ENCODE peak calls at places on chromosomes 16 and 17, in four cellular contexts. X, N, T and L are unnamed samples.

GRCh38 chr16:17117906-17118577 is 352.7 kb downstream of the XYLT1 start:
- DNase-seq in X (peak), T (no peak), N (no peak), L (no peak)

GRCh38 chr17:69093279-69093789 is 32.6 kb upstream of the ABCA9 start:
- DNase-seq in T (no peak), X (no peak), N (no peak), L (no peak)

GRCh38 chr17:7835818-7836595 is 2.0 kb downstream of the KDM6B start:
- DNase-seq in N (peak), T (no peak), X (peak), L (no peak)

GRCh38 chr16:75251280-75252048 is at the start of gene BCAR1:
- DNase-seq in T (peak), X (no peak), N (peak), L (peak)

GRCh38 chr17:4941027-4941610 is 1.1 kb downstream of the RNF167 start:
- DNase-seq in T (no peak), X (no peak), N (no peak), L (no peak)

GRCh38 chr17:27499451-27500265 is 43.4 kb downstream of the KSR1 start:
- DNase-seq in T (no peak), X (no peak), N (no peak), L (no peak)

GRCh38 chr17:75808905-75809621 is 24.5 kb downstream of the UNK start:
- DNase-seq in T (peak), X (peak), N (no peak), L (no peak)

GRCh38 chr16:87538160-87538559 is 45.3 kb upstream of the ZCCHC14 start:
- DNase-seq in T (no peak), N (no peak), X (no peak), L (no peak)

GRCh38 chr17:1147664-1148063 is 32.1 kb downstream of the ABR start:
- DNase-seq in N (peak), X (no peak), T (no peak), L (no peak)